ENCODE peak calls at places on chromosomes 13 and 19, in eight cellular contexts. X is esophagus squamous epithelium, A is AG09309, B is retinal pigment epithelial cell, K is pancreas, Q is brain microvascular endothelial cell, R is DND-41, S is glutamatergic neuron. L is an unnamed sample.

GRCh38 chr19:23762884-23763711 is 4.4 kb upstream of the ZNF681 start:
- DNase-seq in X (peak), A (no peak), B (no peak), K (peak), Q (peak), R (peak), S (peak), L (peak)

GRCh38 chr13:33870046-33870668 is 52.2 kb downstream of the RFC3 start:
- DNase-seq in X (no peak), A (no peak), B (no peak), K (peak), Q (no peak), R (no peak), S (no peak), L (no peak)

GRCh38 chr13:27973291-27973690 is 4.2 kb upstream of the CDX2 start:
- DNase-seq in X (no peak), A (no peak), B (no peak), K (no peak), Q (no peak), R (no peak), S (peak), L (no peak)

GRCh38 chr13:110524484-110525254 is 36.9 kb downstream of the RAB20 start:
- DNase-seq in X (no peak), A (no peak), B (no peak), K (peak), Q (no peak), R (peak), S (no peak), L (no peak)

GRCh38 chr13:62014299-62014698 is 598.6 kb upstream of the PCDH20 start:
- DNase-seq in X (no peak), A (no peak), B (no peak), K (no peak), Q (no peak), R (no peak), S (no peak), L (no peak)

GRCh38 chr19:32688315-32688714 is 3.3 kb upstream of the NUDT19 start:
- DNase-seq in X (no peak), A (no peak), B (no peak), K (no peak), Q (no peak), R (no peak), S (no peak), L (no peak)

GRCh38 chr19:17227798-17228367 is 1.9 kb downstream of the OCEL1 start:
- DNase-seq in X (no peak), A (no peak), B (no peak), K (peak), Q (no peak), R (no peak), S (no peak), L (no peak)

GRCh38 chr13:98442391-98443230 is 134.3 kb downstream of the STK24 start:
- DNase-seq in X (no peak), A (no peak), B (no peak), K (no peak), Q (no peak), R (no peak), S (no peak), L (no peak)

GRCh38 chr19:47541507-47541906 is 26.6 kb upstream of the NAPA start:
- DNase-seq in X (no peak), A (no peak), B (no peak), K (no peak), Q (no peak), R (no peak), S (no peak), L (no peak)

GRCh38 chr13:110617326-110618072 is 2.2 kb downstream of the NAXD start:
- DNase-seq in X (no peak), A (no peak), B (peak), K (peak), Q (peak), R (no peak), S (no peak), L (no peak)

GRCh38 chr13:106922384-106922783 is 354.4 kb upstream of the ARGLU1 start:
- DNase-seq in X (no peak), A (no peak), B (no peak), K (no peak), Q (no peak), R (no peak), S (no peak), L (no peak)

GRCh38 chr13:99496322-99497142 is 4.7 kb upstream of the TM9SF2 start:
- DNase-seq in X (peak), A (peak), B (no peak), K (no peak), Q (peak), R (peak), S (no peak), L (no peak)

GRCh38 chr13:109666656-109667448 is 119.5 kb downstream of the IRS2 start:
- DNase-seq in X (no peak), A (no peak), B (no peak), K (no peak), Q (peak), R (no peak), S (no peak), L (no peak)

DNA sequence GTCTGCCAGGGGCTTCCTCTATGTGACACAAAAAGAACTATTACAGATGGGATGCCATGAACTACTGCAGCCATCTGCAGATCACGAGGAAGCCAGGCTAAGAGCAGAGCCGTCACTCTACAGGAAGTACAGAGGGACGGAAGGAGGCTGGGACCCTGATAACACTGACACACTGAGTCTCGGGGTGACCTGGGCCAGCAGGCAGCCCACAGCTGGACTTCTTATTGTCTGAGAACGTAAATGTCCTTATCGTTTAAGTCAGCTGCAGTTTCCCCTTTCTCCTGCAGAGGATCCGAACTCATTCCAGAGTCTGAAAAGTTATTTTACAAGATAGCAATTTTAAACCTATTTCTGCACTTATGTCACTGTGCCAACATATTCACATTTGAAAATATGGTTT is 20.7 kb downstream of the PARP4 start:
- DNase-seq in X (no peak), A (no peak), B (no peak), K (no peak), Q (peak), R (no peak), S (no peak), L (no peak)
- TF ChIP-seq CTCF in X (no peak), A (no peak), B (peak), K (no peak), Q (peak), R (peak), S (peak), L (peak)

DNA sequence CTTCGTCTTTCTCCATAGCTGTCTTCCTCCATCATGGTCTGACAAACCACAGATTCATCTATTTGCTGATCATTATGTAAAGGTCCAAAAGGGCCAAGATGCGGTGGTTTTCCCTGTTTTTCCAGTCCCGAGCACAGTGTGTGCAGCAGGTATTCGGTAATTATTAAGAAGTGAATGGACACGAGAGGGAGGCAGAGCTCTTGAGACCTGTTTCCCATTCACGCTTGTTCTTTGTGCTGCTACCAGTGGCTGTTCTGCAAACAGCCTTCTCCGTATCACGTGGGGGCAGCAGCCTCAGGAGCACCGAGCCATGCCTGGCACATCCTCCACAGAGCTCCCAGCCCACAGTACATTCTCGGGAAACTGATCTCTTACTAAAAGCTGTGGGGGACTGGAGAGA is 50.3 kb downstream of the CCDC70 start:
- DNase-seq in X (no peak), A (no peak), B (no peak), K (peak), Q (no peak), R (no peak), S (no peak), L (no peak)
- TF ChIP-seq CTCF in X (no peak), A (no peak), B (peak), K (no peak), Q (no peak), R (no peak), S (no peak), L (no peak)

DNA sequence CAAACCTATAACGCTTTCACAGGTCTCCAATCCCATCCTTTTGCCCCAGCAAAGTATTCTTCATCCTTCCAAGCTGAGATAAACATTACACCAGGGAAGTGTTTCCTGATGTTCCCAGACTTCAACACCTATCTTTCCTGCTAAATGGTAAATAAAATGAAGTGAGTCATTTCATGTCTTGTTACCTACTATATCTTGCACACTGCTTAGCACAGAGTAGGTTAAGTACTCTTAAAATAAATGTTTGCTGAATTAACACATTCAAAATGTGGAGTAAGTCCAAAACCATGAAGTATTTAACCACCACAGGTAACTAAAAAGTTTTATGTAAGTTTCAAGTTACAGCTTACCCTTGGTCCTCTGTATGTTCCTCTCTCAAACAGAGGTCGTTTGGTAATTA is 3.4 kb downstream of the RBM26 start:
- DNase-seq in X (no peak), A (no peak), B (no peak), K (no peak), Q (no peak), R (no peak), S (no peak), L (no peak)
- TF ChIP-seq CTCF in X (no peak), A (no peak), B (no peak), K (no peak), Q (no peak), R (no peak), S (no peak), L (no peak)

GRCh38 chr13:103788061-103788652 is 721.9 kb upstream of the SLC10A2 start:
- DNase-seq in X (no peak), A (no peak), B (no peak), K (no peak), Q (peak), R (no peak), S (peak), L (no peak)
- TF ChIP-seq CTCF in X (no peak), A (no peak), B (peak), K (no peak), Q (peak), R (peak), S (peak), L (peak)

GRCh38 chr19:29283366-29283765 is 70.4 kb upstream of the UQCRFS1 start:
- DNase-seq in X (no peak), A (no peak), B (no peak), K (no peak), Q (no peak), R (no peak), S (no peak), L (no peak)

GRCh38 chr19:29285187-29285687 is 72.3 kb upstream of the UQCRFS1 start:
- DNase-seq in X (no peak), A (no peak), B (no peak), K (no peak), Q (no peak), R (no peak), S (no peak), L (no peak)

GRCh38 chr19:29288276-29288675 is 75.3 kb upstream of the UQCRFS1 start:
- DNase-seq in X (no peak), A (no peak), B (no peak), K (no peak), Q (no peak), R (no peak), S (no peak), L (no peak)

GRCh38 chr19:29287061-29287460 is 74.1 kb upstream of the UQCRFS1 start:
- DNase-seq in X (no peak), A (no peak), B (no peak), K (peak), Q (no peak), R (no peak), S (no peak), L (no peak)

GRCh38 chr19:29285878-29286277 is 72.9 kb upstream of the UQCRFS1 start:
- DNase-seq in X (no peak), A (no peak), B (no peak), K (no peak), Q (no peak), R (no peak), S (peak), L (peak)
- TF ChIP-seq CTCF in X (no peak), A (no peak), B (no peak), K (no peak), Q (no peak), R (peak), S (peak), L (peak)

GRCh38 chr13:39013462-39013861 is 22.8 kb upstream of the STOML3 start:
- DNase-seq in X (no peak), A (no peak), B (no peak), K (no peak), Q (no peak), R (no peak), S (no peak), L (no peak)

GRCh38 chr13:39016087-39016486 is 21.8 kb downstream of the PROSER1 start:
- DNase-seq in X (no peak), A (no peak), B (no peak), K (no peak), Q (no peak), R (no peak), S (no peak), L (no peak)

GRCh38 chr13:39016789-39017188 is 21.1 kb downstream of the PROSER1 start:
- DNase-seq in X (no peak), A (no peak), B (no peak), K (no peak), Q (no peak), R (peak), S (peak), L (peak)

GRCh38 chr13:39012608-39013007 is 22.0 kb upstream of the STOML3 start:
- DNase-seq in X (no peak), A (no peak), B (no peak), K (no peak), Q (no peak), R (no peak), S (peak), L (no peak)
- TF ChIP-seq CTCF in X (no peak), A (no peak), B (peak), K (no peak), Q (peak), R (peak), S (no peak), L (peak)

GRCh38 chr13:94656766-94657165 is 55.1 kb downstream of the GPR180 start:
- DNase-seq in X (no peak), A (peak), B (no peak), K (no peak), Q (peak), R (no peak), S (no peak), L (no peak)
- TF ChIP-seq CTCF in X (no peak), A (peak), B (no peak), K (no peak), Q (peak), R (no peak), S (no peak), L (no peak)

GRCh38 chr13:79540504-79540903 is 59.5 kb downstream of the NDFIP2 start:
- DNase-seq in X (no peak), A (no peak), B (no peak), K (no peak), Q (no peak), R (no peak), S (no peak), L (no peak)

GRCh38 chr13:79538757-79539156 is 57.8 kb downstream of the NDFIP2 start:
- DNase-seq in X (no peak), A (no peak), B (no peak), K (no peak), Q (no peak), R (no peak), S (no peak), L (no peak)

GRCh38 chr13:79547211-79547610 is 66.3 kb downstream of the NDFIP2 start:
- DNase-seq in X (no peak), A (no peak), B (no peak), K (no peak), Q (no peak), R (no peak), S (no peak), L (no peak)

GRCh38 chr13:79543883-79544282 is 62.9 kb downstream of the NDFIP2 start:
- DNase-seq in X (no peak), A (no peak), B (no peak), K (no peak), Q (no peak), R (no peak), S (no peak), L (no peak)

GRCh38 chr13:79541426-79542049 is 60.6 kb downstream of the NDFIP2 start:
- DNase-seq in X (no peak), A (peak), B (no peak), K (no peak), Q (peak), R (no peak), S (no peak), L (no peak)
- TF ChIP-seq CTCF in X (peak), A (peak), B (peak), K (peak), Q (peak), R (peak), S (peak), L (peak)

DNA sequence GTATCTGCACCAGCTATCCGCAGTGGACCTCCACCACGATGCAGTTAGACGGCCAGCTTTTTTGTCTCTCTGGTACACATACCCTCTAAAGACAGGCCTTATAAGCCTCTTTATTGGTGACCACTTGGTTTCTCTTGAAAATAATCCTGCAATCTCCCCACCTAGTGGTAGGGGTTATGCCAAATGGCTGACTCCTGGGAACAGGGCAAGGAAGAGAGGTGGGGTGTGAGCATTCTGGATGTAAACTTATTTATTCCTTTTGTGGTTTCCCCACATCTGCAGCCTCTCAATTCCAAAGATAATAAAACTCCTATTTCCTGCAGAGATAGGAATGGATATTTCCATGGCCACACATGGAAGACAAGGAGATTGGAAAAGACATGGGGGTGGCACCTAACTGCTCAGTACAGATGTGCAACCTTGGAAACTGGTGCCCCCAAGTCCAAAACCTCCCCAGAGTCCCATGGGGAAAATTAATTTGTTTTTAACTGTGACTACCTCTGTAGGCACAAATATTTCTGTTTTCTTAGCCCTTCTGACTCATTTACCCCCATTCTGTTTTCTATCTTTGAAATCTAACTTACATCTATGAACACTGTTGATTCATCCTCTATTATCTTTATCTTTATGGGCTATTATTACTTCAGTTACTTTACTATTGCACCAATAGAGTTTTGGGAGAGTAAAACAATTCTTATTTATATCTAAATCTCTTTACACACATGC is 112.7 kb upstream of the TSHZ3 start:
- DNase-seq in X (no peak), A (peak), B (no peak), K (no peak), Q (no peak), R (no peak), S (no peak), L (no peak)
- TF ChIP-seq CTCF in X (no peak), A (peak), B (no peak), K (no peak), Q (no peak), R (no peak), S (no peak), L (no peak)

L was measured in neural crest cell.